ENCODE peak calls at places on chromosomes 3 and 15, in seven cellular contexts. One of them, this sample, is unnamed.
A peak's percentile ranks its signal among the peaks of the same experiment; 100 is the strongest.

GRCh38 chr3:99325407-99325806 is 313.0 kb upstream of the COL8A1 start:
- DNase-seq in right atrium auricular region: no peak
- DNase-seq in GM23338: no peak
- DNase-seq in dorsolateral prefrontal cortex: no peak
- DNase-seq in A549: no peak
- DNase-seq in mammary epithelial cell: no peak
- DNase-seq in tibial artery: no peak
- DNase-seq in this sample: no peak

GRCh38 chr15:41862515-41863116 is 24.0 kb downstream of the PLA2G4B start:
- DNase-seq in A549: no peak
- DNase-seq in mammary epithelial cell: no peak
- DNase-seq in dorsolateral prefrontal cortex: no peak
- DNase-seq in right atrium auricular region: no peak
- DNase-seq in GM23338: peak; percentile 62
- DNase-seq in tibial artery: no peak
- DNase-seq in this sample: no peak

GRCh38 chr3:28328188-28329151 is 20.1 kb upstream of the ZCWPW2 start:
- DNase-seq in A549: peak; percentile 16
- DNase-seq in mammary epithelial cell: no peak
- DNase-seq in right atrium auricular region: no peak
- DNase-seq in GM23338: peak; percentile 49
- DNase-seq in tibial artery: no peak
- DNase-seq in dorsolateral prefrontal cortex: no peak
- DNase-seq in this sample: peak; percentile 16

GRCh38 chr15:92902020-92902419 is 1.9 kb downstream of the CHD2 start:
- DNase-seq in A549: no peak
- DNase-seq in dorsolateral prefrontal cortex: no peak
- DNase-seq in tibial artery: no peak
- DNase-seq in mammary epithelial cell: no peak
- DNase-seq in right atrium auricular region: no peak
- DNase-seq in GM23338: no peak
- DNase-seq in this sample: no peak

GRCh38 chr3:52512727-52513126 is 17.6 kb downstream of the STAB1 start:
- DNase-seq in right atrium auricular region: no peak
- DNase-seq in GM23338: peak; percentile 28
- DNase-seq in A549: no peak
- DNase-seq in tibial artery: no peak
- DNase-seq in dorsolateral prefrontal cortex: no peak
- DNase-seq in mammary epithelial cell: no peak
- DNase-seq in this sample: no peak

GRCh38 chr3:42702982-42703694 is 540 bp upstream of the HHATL start:
- DNase-seq in mammary epithelial cell: no peak
- DNase-seq in right atrium auricular region: no peak
- DNase-seq in dorsolateral prefrontal cortex: peak; percentile 32
- DNase-seq in tibial artery: peak; percentile 14
- DNase-seq in A549: no peak
- DNase-seq in GM23338: no peak
- DNase-seq in this sample: no peak

GRCh38 chr15:61951949-61952348 is 108.3 kb downstream of the VPS13C start:
- DNase-seq in dorsolateral prefrontal cortex: no peak
- DNase-seq in right atrium auricular region: no peak
- DNase-seq in mammary epithelial cell: no peak
- DNase-seq in A549: no peak
- DNase-seq in GM23338: no peak
- DNase-seq in tibial artery: no peak
- DNase-seq in this sample: no peak

GRCh38 chr3:7760718-7761117 is 740.9 kb upstream of the LMCD1 start:
- DNase-seq in GM23338: no peak
- DNase-seq in dorsolateral prefrontal cortex: no peak
- DNase-seq in A549: no peak
- DNase-seq in right atrium auricular region: no peak
- DNase-seq in tibial artery: no peak
- DNase-seq in mammary epithelial cell: no peak
- DNase-seq in this sample: no peak

GRCh38 chr3:197736010-197736490 is 654 bp downstream of the RUBCN start:
- DNase-seq in mammary epithelial cell: peak; percentile 36
- DNase-seq in GM23338: peak; percentile 51
- DNase-seq in dorsolateral prefrontal cortex: no peak
- DNase-seq in right atrium auricular region: no peak
- DNase-seq in A549: no peak
- DNase-seq in tibial artery: no peak
- DNase-seq in this sample: peak; percentile 54

GRCh38 chr15:64686130-64686735 is 89.2 kb downstream of the RBPMS2 start:
- DNase-seq in tibial artery: no peak
- DNase-seq in dorsolateral prefrontal cortex: no peak
- DNase-seq in right atrium auricular region: no peak
- DNase-seq in A549: peak; percentile 67
- DNase-seq in GM23338: peak; percentile 87
- DNase-seq in mammary epithelial cell: peak; percentile 34
- DNase-seq in this sample: peak; percentile 73

GRCh38 chr3:159113476-159113875 is 311.6 kb downstream of the MFSD1 start:
- DNase-seq in GM23338: no peak
- DNase-seq in right atrium auricular region: no peak
- DNase-seq in mammary epithelial cell: no peak
- DNase-seq in A549: no peak
- DNase-seq in dorsolateral prefrontal cortex: no peak
- DNase-seq in tibial artery: no peak
- DNase-seq in this sample: no peak

GRCh38 chr3:102096066-102096465 is 246.8 kb downstream of the NFKBIZ start:
- DNase-seq in A549: no peak
- DNase-seq in mammary epithelial cell: no peak
- DNase-seq in GM23338: no peak
- DNase-seq in tibial artery: no peak
- DNase-seq in dorsolateral prefrontal cortex: no peak
- DNase-seq in right atrium auricular region: no peak
- DNase-seq in this sample: no peak

GRCh38 chr3:131762981-131763380 is 260.2 kb upstream of the MRPL3 start:
- DNase-seq in mammary epithelial cell: no peak
- DNase-seq in A549: no peak
- DNase-seq in dorsolateral prefrontal cortex: no peak
- DNase-seq in GM23338: no peak
- DNase-seq in right atrium auricular region: no peak
- DNase-seq in tibial artery: no peak
- DNase-seq in this sample: no peak

GRCh38 chr15:88621789-88622604 is 857 bp downstream of the AEN start:
- DNase-seq in right atrium auricular region: no peak
- DNase-seq in dorsolateral prefrontal cortex: no peak
- DNase-seq in mammary epithelial cell: peak; percentile 61
- DNase-seq in A549: peak; percentile 45
- DNase-seq in tibial artery: no peak
- DNase-seq in GM23338: no peak
- DNase-seq in this sample: peak; percentile 26

GRCh38 chr3:44111482-44111881 is 130.2 kb upstream of the TOPAZ1 start:
- DNase-seq in A549: no peak
- DNase-seq in tibial artery: no peak
- DNase-seq in right atrium auricular region: no peak
- DNase-seq in GM23338: no peak
- DNase-seq in dorsolateral prefrontal cortex: no peak
- DNase-seq in mammary epithelial cell: no peak
- DNase-seq in this sample: no peak

GRCh38 chr3:81307221-81307620 is 454.2 kb downstream of the GBE1 start:
- DNase-seq in tibial artery: no peak
- DNase-seq in mammary epithelial cell: no peak
- DNase-seq in A549: no peak
- DNase-seq in right atrium auricular region: no peak
- DNase-seq in dorsolateral prefrontal cortex: no peak
- DNase-seq in GM23338: no peak
- DNase-seq in this sample: no peak

GRCh38 chr15:67941643-67942315 is 101.9 kb upstream of the RNU6-1 start:
- DNase-seq in right atrium auricular region: no peak
- DNase-seq in mammary epithelial cell: peak; percentile 70
- DNase-seq in A549: peak; percentile 34
- DNase-seq in GM23338: no peak
- DNase-seq in tibial artery: no peak
- DNase-seq in dorsolateral prefrontal cortex: no peak
- DNase-seq in this sample: no peak

GRCh38 chr3:95923496-95924210 is 890.7 kb upstream of the EPHA6 start:
- DNase-seq in tibial artery: peak; percentile 53
- DNase-seq in right atrium auricular region: peak; percentile 72
- DNase-seq in GM23338: no peak
- DNase-seq in dorsolateral prefrontal cortex: no peak
- DNase-seq in A549: peak; percentile 32
- DNase-seq in mammary epithelial cell: peak; percentile 2
- DNase-seq in this sample: no peak
- H3K27ac ChIP-seq in tibial artery: peak overlapping the region; percentile 55
- H3K27ac ChIP-seq in right atrium auricular region: no peak overlapping the region
- H3K27ac ChIP-seq in GM23338: no peak overlapping the region
- H3K27ac ChIP-seq in dorsolateral prefrontal cortex: no peak overlapping the region
- H3K27ac ChIP-seq in A549: no peak overlapping the region
- H3K27ac ChIP-seq in mammary epithelial cell: no peak overlapping the region
- H3K27ac ChIP-seq in this sample: no peak overlapping the region

DNA sequence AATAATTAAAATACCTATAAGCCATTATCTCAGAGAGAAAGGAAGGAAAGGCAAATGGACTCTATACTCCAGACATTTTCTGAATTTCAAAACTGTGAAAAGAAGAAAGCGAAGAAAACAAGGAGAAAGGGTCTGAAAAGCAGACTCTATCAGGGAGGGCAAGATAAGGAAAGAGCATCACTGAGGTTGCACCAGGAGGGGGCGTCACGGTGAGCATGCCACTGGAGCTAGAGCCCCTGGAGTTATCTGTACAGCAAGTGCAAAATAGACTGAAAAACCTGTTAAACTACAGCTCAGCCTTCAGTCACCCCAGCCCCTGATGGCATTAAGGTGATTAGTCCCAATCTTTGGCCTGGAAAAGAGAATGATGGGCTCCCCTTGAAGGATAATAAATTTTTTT is 514.3 kb downstream of the GABRG3 start:
- DNase-seq in GM23338: peak; percentile 23
- DNase-seq in right atrium auricular region: no peak
- DNase-seq in tibial artery: no peak
- DNase-seq in A549: no peak
- DNase-seq in mammary epithelial cell: no peak
- DNase-seq in dorsolateral prefrontal cortex: no peak
- DNase-seq in this sample: no peak
- TF ChIP-seq CTCF in GM23338: peak; percentile 53
- TF ChIP-seq CTCF in right atrium auricular region: no peak
- TF ChIP-seq CTCF in tibial artery: no peak
- TF ChIP-seq CTCF in A549: no peak
- TF ChIP-seq CTCF in mammary epithelial cell: no peak
- TF ChIP-seq CTCF in dorsolateral prefrontal cortex: no peak
- TF ChIP-seq CTCF in this sample: peak; percentile 23

DNA sequence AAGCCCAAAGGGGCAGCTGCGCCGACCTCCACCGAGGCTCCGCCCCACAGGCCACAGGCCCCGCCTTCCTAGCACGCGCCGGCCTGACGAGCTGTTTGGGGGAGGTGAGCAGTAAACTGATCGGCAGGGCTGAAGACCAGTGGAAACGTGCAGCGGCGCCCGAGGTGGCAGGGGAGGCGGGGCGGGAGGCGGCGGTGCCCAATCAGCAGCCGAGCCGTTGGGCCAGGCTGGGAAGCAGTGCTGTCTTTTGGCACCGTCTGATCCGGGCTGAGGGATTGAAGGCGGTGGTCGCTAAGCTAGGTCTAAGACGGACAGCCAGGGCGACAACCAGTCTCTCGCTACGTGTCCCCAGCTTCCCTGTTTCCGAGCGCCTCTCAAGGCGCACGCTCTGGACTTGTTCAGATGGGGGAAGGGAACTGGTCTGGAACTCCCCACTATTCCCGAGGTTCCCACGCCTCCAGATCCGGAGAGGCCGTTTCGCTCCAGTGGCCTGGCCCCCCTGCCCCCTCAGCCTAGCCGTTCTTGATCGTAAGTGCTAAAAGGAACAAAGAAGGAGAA is at the start of gene FMN1:
- DNase-seq in tibial artery: peak; percentile 91
- DNase-seq in right atrium auricular region: peak; percentile 92
- DNase-seq in dorsolateral prefrontal cortex: peak; percentile 96
- DNase-seq in A549: peak; percentile 95
- DNase-seq in mammary epithelial cell: peak; percentile 91
- DNase-seq in GM23338: peak; percentile 98
- DNase-seq in this sample: peak; percentile 98
- H3K27ac ChIP-seq in tibial artery: peak within 1 kb of the TSS; percentile 56
- H3K27ac ChIP-seq in right atrium auricular region: peak within 1 kb of the TSS; percentile 32
- H3K27ac ChIP-seq in dorsolateral prefrontal cortex: peak within 1 kb of the TSS; percentile 53
- H3K27ac ChIP-seq in A549: peak within 1 kb of the TSS; percentile 26
- H3K27ac ChIP-seq in mammary epithelial cell: peak within 1 kb of the TSS; percentile 80
- H3K27ac ChIP-seq in GM23338: no peak within 1 kb of the TSS
- H3K27ac ChIP-seq in this sample: no peak within 1 kb of the TSS

GRCh38 chr15:78840661-78841060 is 29.4 kb upstream of the ADAMTS7 start:
- DNase-seq in GM23338: no peak
- DNase-seq in tibial artery: peak; percentile 46
- DNase-seq in dorsolateral prefrontal cortex: no peak
- DNase-seq in right atrium auricular region: no peak
- DNase-seq in A549: no peak
- DNase-seq in mammary epithelial cell: peak; percentile 31
- DNase-seq in this sample: peak; percentile 24

GRCh38 chr15:78838480-78838879 is 27.2 kb upstream of the ADAMTS7 start:
- DNase-seq in dorsolateral prefrontal cortex: no peak
- DNase-seq in right atrium auricular region: no peak
- DNase-seq in A549: no peak
- DNase-seq in tibial artery: peak; percentile 57
- DNase-seq in mammary epithelial cell: no peak
- DNase-seq in GM23338: no peak
- DNase-seq in this sample: no peak

GRCh38 chr15:78837131-78837530 is 25.9 kb upstream of the ADAMTS7 start:
- DNase-seq in A549: no peak
- DNase-seq in mammary epithelial cell: no peak
- DNase-seq in right atrium auricular region: no peak
- DNase-seq in GM23338: no peak
- DNase-seq in dorsolateral prefrontal cortex: no peak
- DNase-seq in tibial artery: no peak
- DNase-seq in this sample: no peak

GRCh38 chr15:78836333-78836732 is 25.1 kb upstream of the ADAMTS7 start:
- DNase-seq in dorsolateral prefrontal cortex: no peak
- DNase-seq in GM23338: no peak
- DNase-seq in tibial artery: no peak
- DNase-seq in A549: no peak
- DNase-seq in right atrium auricular region: no peak
- DNase-seq in mammary epithelial cell: no peak
- DNase-seq in this sample: no peak

GRCh38 chr15:78837543-78837942 is 26.3 kb upstream of the ADAMTS7 start:
- DNase-seq in tibial artery: no peak
- DNase-seq in mammary epithelial cell: no peak
- DNase-seq in A549: no peak
- DNase-seq in dorsolateral prefrontal cortex: no peak
- DNase-seq in right atrium auricular region: no peak
- DNase-seq in GM23338: peak; percentile 60
- DNase-seq in this sample: peak; percentile 45
- TF ChIP-seq CTCF in tibial artery: no peak
- TF ChIP-seq CTCF in mammary epithelial cell: no peak
- TF ChIP-seq CTCF in A549: no peak
- TF ChIP-seq CTCF in dorsolateral prefrontal cortex: no peak
- TF ChIP-seq CTCF in right atrium auricular region: no peak
- TF ChIP-seq CTCF in GM23338: peak; percentile 19
- TF ChIP-seq CTCF in this sample: peak; percentile 32